ENCODE peak calls at places on chromosomes 11 and 22, in seven cellular contexts. D, G, C, Q, M, O and L are unnamed samples.

GRCh38 chr22:47073101-47073500 is 310.7 kb downstream of the TBC1D22A start:
- DNase-seq in Q (no peak), D (no peak), C (no peak), M (no peak), G (no peak), O (no peak), L (no peak)

GRCh38 chr22:50562523-50563409 is at the start of gene SYCE3:
- DNase-seq in O (peak; percentile 98), G (peak; percentile 94), Q (peak; percentile 99), C (peak; percentile 94), M (peak; percentile 96), D (peak; percentile 96), L (peak; percentile 96)

GRCh38 chr22:35601743-35602633 is 15.1 kb downstream of the MB start:
- DNase-seq in Q (no peak), O (no peak), C (no peak), G (no peak), D (no peak), M (no peak), L (no peak)

GRCh38 chr11:57514538-57515331 is 767 bp downstream of the SLC43A1 start:
- DNase-seq in M (peak; percentile 72), G (peak; percentile 28), D (peak; percentile 53), Q (peak; percentile 15), C (peak; percentile 68), O (peak; percentile 80), L (peak; percentile 69)

GRCh38 chr22:43824724-43825485 is 12.8 kb upstream of the EFCAB6 start:
- DNase-seq in M (no peak), Q (no peak), G (no peak), D (no peak), O (no peak), C (no peak), L (no peak)

GRCh38 chr11:126444072-126444471 is 88.6 kb downstream of the ST3GAL4 start:
- DNase-seq in G (no peak), M (no peak), Q (no peak), D (no peak), O (no peak), C (no peak), L (no peak)

GRCh38 chr11:111320728-111321568 is 22.6 kb downstream of the POU2AF3 start:
- DNase-seq in Q (no peak), O (no peak), G (no peak), M (no peak), D (no peak), C (no peak), L (no peak)

GRCh38 chr11:114348200-114349191 is 51.8 kb downstream of the C11orf71 start:
- DNase-seq in G (no peak), O (no peak), M (no peak), D (peak; percentile 28), C (peak; percentile 51), Q (peak; percentile 40), L (no peak)

GRCh38 chr11:117107701-117108590 is 9.7 kb upstream of the SIK3 start:
- DNase-seq in Q (no peak), C (no peak), D (no peak), O (no peak), G (no peak), M (no peak), L (no peak)

GRCh38 chr11:66478823-66479740 is 1.2 kb upstream of the DPP3 start:
- DNase-seq in D (peak; percentile 28), G (no peak), Q (no peak), M (peak; percentile 62), O (peak; percentile 62), C (peak; percentile 27), L (peak; percentile 32)

GRCh38 chr11:110317516-110317932 is 21.1 kb upstream of the RDX start:
- DNase-seq in D (no peak), G (no peak), M (no peak), O (no peak), Q (no peak), C (peak; percentile 66), L (no peak)

GRCh38 chr11:112881461-112881860 is 79.8 kb upstream of the NCAM1 start:
- DNase-seq in D (no peak), C (peak; percentile 93), M (peak; percentile 85), G (no peak), Q (peak; percentile 32), O (peak; percentile 84), L (peak; percentile 75)

GRCh38 chr11:16964501-16964900 is 49.7 kb downstream of the PLEKHA7 start:
- DNase-seq in Q (no peak), D (no peak), O (no peak), M (no peak), G (no peak), C (no peak), L (no peak)

GRCh38 chr22:38694945-38695344 is 5.8 kb downstream of the JOSD1 start:
- DNase-seq in G (no peak), Q (no peak), M (no peak), O (no peak), C (no peak), D (no peak), L (no peak)

GRCh38 chr22:39292561-39293074 is 26.8 kb downstream of the RPL3 start:
- DNase-seq in Q (peak; percentile 34), G (no peak), C (peak; percentile 29), O (peak; percentile 95), D (no peak), M (peak; percentile 96), L (peak; percentile 92)

GRCh38 chr11:70503878-70504240 is 105.5 kb downstream of the CTTN start:
- DNase-seq in D (no peak), G (no peak), M (no peak), C (peak; percentile 55), Q (no peak), O (peak; percentile 33), L (peak; percentile 13)

GRCh38 chr11:86116386-86116726 is 47.5 kb upstream of the PICALM start:
- DNase-seq in G (peak; percentile 10), C (no peak), D (peak; percentile 71), M (no peak), Q (no peak), O (no peak), L (no peak)

GRCh38 chr11:12122083-12122482 is 11.7 kb downstream of the MICAL2 start:
- DNase-seq in O (no peak), G (no peak), Q (no peak), M (no peak), C (peak; percentile 6), D (no peak), L (no peak)

GRCh38 chr11:132439711-132440300 is 1069.4 kb downstream of the NTM start:
- DNase-seq in O (no peak), G (no peak), Q (no peak), D (no peak), C (no peak), M (no peak), L (no peak)

GRCh38 chr11:118156531-118157185 is 4.0 kb upstream of the SCN4B start:
- DNase-seq in Q (no peak), G (no peak), C (peak; percentile 20), D (no peak), O (no peak), M (no peak), L (no peak)

GRCh38 chr22:41664951-41665350 is 23.7 kb downstream of the SNU13 start:
- DNase-seq in O (no peak), M (no peak), C (no peak), D (no peak), Q (no peak), G (no peak), L (no peak)

GRCh38 chr11:45289369-45289768 is 3.2 kb upstream of the SYT13 start:
- DNase-seq in C (no peak), M (peak; percentile 13), O (no peak), G (no peak), Q (no peak), D (no peak), L (no peak)

GRCh38 chr11:9001736-9002135 is 2.1 kb downstream of the NRIP3 start:
- DNase-seq in Q (no peak), C (no peak), M (no peak), D (peak; percentile 76), G (no peak), O (no peak), L (no peak)

GRCh38 chr22:43955883-43956286 is 643 bp downstream of the SAMM50 start:
- DNase-seq in C (no peak), Q (no peak), M (no peak), D (peak; percentile 25), O (no peak), G (no peak), L (no peak)

GRCh38 chr22:19766506-19767426 is 6.2 kb downstream of the TBX1 start:
- DNase-seq in Q (no peak), G (peak; percentile 20), O (peak; percentile 82), M (peak; percentile 62), D (peak; percentile 69), C (no peak), L (peak; percentile 48)

GRCh38 chr11:120674537-120674936 is 163.0 kb downstream of the GRIK4 start:
- DNase-seq in G (no peak), O (no peak), C (no peak), Q (no peak), M (no peak), D (no peak), L (no peak)

GRCh38 chr22:23774922-23775436 is 2.3 kb downstream of the MMP11 start:
- DNase-seq in D (no peak), Q (no peak), M (no peak), O (no peak), G (no peak), C (no peak), L (no peak)

GRCh38 chr22:29096736-29097669 is 24.2 kb downstream of the KREMEN1 start:
- DNase-seq in C (no peak), M (no peak), D (no peak), G (no peak), Q (peak; percentile 15), O (no peak), L (no peak)

GRCh38 chr11:16153951-16154350 is 202.4 kb downstream of the SOX6 start:
- DNase-seq in G (no peak), D (no peak), O (no peak), M (no peak), C (no peak), Q (no peak), L (no peak)

GRCh38 chr22:41919357-41920224 is 4.7 kb upstream of the SHISA8 start:
- DNase-seq in C (no peak), D (peak; percentile 28), G (no peak), O (peak; percentile 78), Q (peak; percentile 64), M (no peak), L (peak; percentile 70)

GRCh38 chr22:38271927-38272372 is 860 bp downstream of the TMEM184B start:
- DNase-seq in Q (no peak), G (no peak), C (peak; percentile 67), M (no peak), O (peak; percentile 46), D (no peak), L (no peak)